ENCODE peak calls at places on chromosomes 4 and X, in eight cellular contexts. M, T, X, E, N, A, D and W are unnamed samples.

GRCh38 chrX:8726031-8726652 is 5.8 kb downstream of the ANOS1 start:
- DNase-seq in M (peak; percentile 54), T (no peak), X (no peak), E (no peak), N (no peak), A (no peak), D (no peak), W (no peak)

GRCh38 chr4:76514087-76514486 is 79.1 kb downstream of the SHROOM3 start:
- DNase-seq in M (no peak), T (no peak), X (no peak), E (no peak), N (no peak), A (no peak), D (no peak), W (no peak)

GRCh38 chr4:112910109-112910736 is 139.2 kb upstream of the ANK2 start:
- DNase-seq in M (peak; percentile 41), T (no peak), X (no peak), E (no peak), N (peak; percentile 89), A (peak; percentile 29), D (peak; percentile 5), W (no peak)

GRCh38 chrX:24014388-24015018 is 12.5 kb downstream of the KLHL15 start:
- DNase-seq in M (no peak), T (no peak), X (no peak), E (no peak), N (peak; percentile 6), A (peak; percentile 0), D (no peak), W (no peak)

GRCh38 chrX:153637121-153638040 is 9.6 kb upstream of the DUSP9 start:
- DNase-seq in M (no peak), T (no peak), X (no peak), E (peak; percentile 62), N (no peak), A (no peak), D (no peak), W (no peak)

GRCh38 chrX:108541286-108541685 is 101.6 kb downstream of the COL4A5 start:
- DNase-seq in M (no peak), T (no peak), X (no peak), E (no peak), N (no peak), A (no peak), D (no peak), W (no peak)

GRCh38 chr4:101356928-101357327 is 9.6 kb upstream of the PPP3CA start:
- DNase-seq in M (peak; percentile 91), T (no peak), X (peak; percentile 68), E (no peak), N (peak; percentile 82), A (no peak), D (peak; percentile 98), W (no peak)

GRCh38 chr4:83212041-83212851 is 72.4 kb downstream of the COQ2 start:
- DNase-seq in M (no peak), T (no peak), X (peak; percentile 65), E (no peak), N (no peak), A (no peak), D (no peak), W (no peak)

GRCh38 chr4:19776021-19776459 is 475.7 kb upstream of the SLIT2 start:
- DNase-seq in M (peak; percentile 92), T (no peak), X (no peak), E (no peak), N (peak; percentile 74), A (no peak), D (peak; percentile 100), W (peak; percentile 34)

GRCh38 chrX:51336584-51336983 is 4.0 kb downstream of the NUDT10 start:
- DNase-seq in M (peak; percentile 5), T (no peak), X (no peak), E (no peak), N (peak; percentile 51), A (peak; percentile 3), D (peak; percentile 59), W (no peak)

GRCh38 chr4:41178372-41179085 is 35.8 kb downstream of the APBB2 start:
- DNase-seq in M (peak; percentile 90), T (no peak), X (no peak), E (no peak), N (peak; percentile 93), A (no peak), D (peak; percentile 52), W (no peak)

GRCh38 chrX:134721766-134722532 is 63.7 kb upstream of the PLAC1 start:
- DNase-seq in M (peak; percentile 70), T (no peak), X (no peak), E (no peak), N (peak; percentile 51), A (no peak), D (no peak), W (no peak)

GRCh38 chrX:41737065-41737464 is 13.1 kb downstream of the GPR82 start:
- DNase-seq in M (no peak), T (no peak), X (no peak), E (no peak), N (no peak), A (no peak), D (no peak), W (no peak)

GRCh38 chr4:25654971-25655963 is at the start of gene SLC34A2:
- DNase-seq in M (no peak), T (no peak), X (peak; percentile 33), E (no peak), N (no peak), A (no peak), D (peak; percentile 77), W (peak; percentile 87)

GRCh38 chrX:81241753-81242152 is 39.9 kb downstream of the SH3BGRL start:
- DNase-seq in M (no peak), T (no peak), X (no peak), E (no peak), N (no peak), A (no peak), D (no peak), W (no peak)

GRCh38 chrX:48972214-48973164 is 845 bp upstream of the KCND1 start:
- DNase-seq in M (peak; percentile 63), T (no peak), X (peak; percentile 40), E (no peak), N (peak; percentile 68), A (no peak), D (peak; percentile 51), W (peak; percentile 34)

GRCh38 chr4:53592128-53592527 is 842 bp upstream of the LNX1 start:
- DNase-seq in M (no peak), T (no peak), X (no peak), E (no peak), N (peak; percentile 62), A (no peak), D (peak; percentile 61), W (no peak)

GRCh38 chr4:81194286-81194685 is 20.7 kb downstream of the PRKG2 start:
- DNase-seq in M (no peak), T (no peak), X (no peak), E (no peak), N (no peak), A (no peak), D (no peak), W (no peak)

GRCh38 chr4:121256346-121256745 is 92.2 kb upstream of the TNIP3 start:
- DNase-seq in M (peak; percentile 86), T (no peak), X (no peak), E (no peak), N (peak; percentile 93), A (no peak), D (peak; percentile 81), W (no peak)

GRCh38 chrX:100677616-100678181 is 33.7 kb downstream of the SRPX2 start:
- DNase-seq in M (no peak), T (no peak), X (no peak), E (no peak), N (peak; percentile 71), A (no peak), D (peak; percentile 33), W (no peak)

GRCh38 chr4:187302456-187302855 is 578.8 kb upstream of the FAT1 start:
- DNase-seq in M (peak; percentile 26), T (no peak), X (no peak), E (no peak), N (peak; percentile 27), A (no peak), D (no peak), W (no peak)

GRCh38 chr4:151922811-151923210 is 162.0 kb upstream of the GATB start:
- DNase-seq in M (peak; percentile 53), T (no peak), X (no peak), E (no peak), N (no peak), A (no peak), D (no peak), W (no peak)

GRCh38 chrX:10259716-10260115 is 102.9 kb downstream of the CLCN4 start:
- DNase-seq in M (peak; percentile 65), T (no peak), X (no peak), E (no peak), N (peak; percentile 50), A (no peak), D (no peak), W (no peak)

GRCh38 chr4:152021788-152022438 is 261.1 kb upstream of the GATB start:
- DNase-seq in M (no peak), T (no peak), X (no peak), E (peak; percentile 79), N (no peak), A (peak; percentile 90), D (no peak), W (no peak)

GRCh38 chr4:84901173-84901572 is 65.3 kb downstream of the WDFY3 start:
- DNase-seq in M (no peak), T (no peak), X (no peak), E (no peak), N (no peak), A (no peak), D (no peak), W (no peak)

GRCh38 chr4:72951628-72952027 is 117.9 kb downstream of the COX18 start:
- DNase-seq in M (no peak), T (no peak), X (no peak), E (no peak), N (no peak), A (no peak), D (peak; percentile 63), W (no peak)